ENCODE peak calls at places on chromosomes 5 and 9, in six cellular contexts. V, Z, H, M, C and Q are unnamed samples.

GRCh38 chr5:155049569-155050383 is 36.2 kb downstream of the KIF4B start:
- DNase-seq in V (no peak), Z (no peak), H (no peak), M (no peak), C (no peak), Q (no peak)

GRCh38 chr5:172918421-172919371 is 40.5 kb upstream of the RPL26L1 start:
- DNase-seq in V (no peak), Z (peak), H (no peak), M (no peak), C (peak), Q (no peak)

GRCh38 chr9:120921751-120922181 is 4.8 kb downstream of the TRAF1 start:
- DNase-seq in V (no peak), Z (no peak), H (no peak), M (no peak), C (no peak), Q (no peak)

GRCh38 chr9:114096041-114096511 is 3.0 kb downstream of the KIF12 start:
- DNase-seq in V (no peak), Z (no peak), H (no peak), M (no peak), C (peak), Q (no peak)

GRCh38 chr9:83062011-83062652 is 810 bp downstream of the RASEF start:
- DNase-seq in V (no peak), Z (no peak), H (no peak), M (no peak), C (no peak), Q (no peak)

GRCh38 chr5:6752782-6753181 is 39.5 kb downstream of the TENT4A start:
- DNase-seq in V (no peak), Z (no peak), H (no peak), M (no peak), C (no peak), Q (no peak)

GRCh38 chr5:67289763-67290521 is 93.3 kb upstream of the CD180 start:
- DNase-seq in V (no peak), Z (no peak), H (no peak), M (no peak), C (no peak), Q (no peak)

GRCh38 chr5:160187091-160187490 is 42.2 kb upstream of the FABP6 start:
- DNase-seq in V (no peak), Z (no peak), H (no peak), M (no peak), C (no peak), Q (no peak)

GRCh38 chr5:158354958-158355357 is 496.0 kb upstream of the CLINT1 start:
- DNase-seq in V (no peak), Z (no peak), H (no peak), M (no peak), C (no peak), Q (no peak)

GRCh38 chr9:26163931-26164330 is 485.7 kb upstream of the TUSC1 start:
- DNase-seq in V (no peak), Z (no peak), H (no peak), M (no peak), C (no peak), Q (no peak)

GRCh38 chr5:140146523-140146842 is 20.7 kb downstream of the IGIP start:
- DNase-seq in V (no peak), Z (no peak), H (no peak), M (no peak), C (no peak), Q (no peak)

GRCh38 chr5:33423018-33423630 is 17.6 kb upstream of the TARS1 start:
- DNase-seq in V (no peak), Z (no peak), H (no peak), M (no peak), C (no peak), Q (no peak)

GRCh38 chr5:124371121-124371706 is 375.2 kb downstream of the ZNF608 start:
- DNase-seq in V (no peak), Z (no peak), H (no peak), M (peak), C (no peak), Q (no peak)

GRCh38 chr9:138020795-138021182 is 143.2 kb downstream of the CACNA1B start:
- DNase-seq in V (no peak), Z (no peak), H (no peak), M (no peak), C (no peak), Q (no peak)

GRCh38 chr9:108830292-108830691 is 25.5 kb downstream of the ACTL7B start:
- DNase-seq in V (no peak), Z (no peak), H (no peak), M (no peak), C (no peak), Q (no peak)

GRCh38 chr9:108053555-108054061 is 564.0 kb upstream of the KLF4 start:
- DNase-seq in V (no peak), Z (no peak), H (peak), M (peak), C (no peak), Q (no peak)

GRCh38 chr9:5708414-5708813 is 79.5 kb downstream of the RIC1 start:
- DNase-seq in V (no peak), Z (no peak), H (no peak), M (no peak), C (no peak), Q (no peak)

GRCh38 chr5:44001675-44002380 is 387.4 kb downstream of the FGF10 start:
- DNase-seq in V (no peak), Z (no peak), H (no peak), M (no peak), C (no peak), Q (no peak)

GRCh38 chr5:8445139-8445538 is 576.2 kb downstream of the MTRR start:
- DNase-seq in V (no peak), Z (no peak), H (no peak), M (no peak), C (no peak), Q (no peak)

GRCh38 chr5:102778478-102778877 is 23.4 kb downstream of the PAM start:
- DNase-seq in V (no peak), Z (no peak), H (no peak), M (no peak), C (peak), Q (no peak)

GRCh38 chr9:109781541-109782197 is 1.7 kb downstream of the PALM2AKAP2 start:
- DNase-seq in V (no peak), Z (no peak), H (no peak), M (no peak), C (no peak), Q (no peak)

GRCh38 chr5:61450880-61451279 is 118.8 kb downstream of the ZSWIM6 start:
- DNase-seq in V (no peak), Z (no peak), H (no peak), M (no peak), C (no peak), Q (no peak)

GRCh38 chr9:127181595-127182190 is 59.3 kb upstream of the ANGPTL2 start:
- DNase-seq in V (no peak), Z (no peak), H (no peak), M (peak), C (no peak), Q (no peak)

GRCh38 chr9:136280535-136281315 is 23.2 kb downstream of the CCDC187 start:
- DNase-seq in V (no peak), Z (no peak), H (no peak), M (no peak), C (no peak), Q (no peak)

GRCh38 chr5:66595877-66596790 is at the start of gene MAST4:
- DNase-seq in V (peak), Z (peak), H (peak), M (peak), C (peak), Q (peak)

GRCh38 chr9:77975023-77975422 is 56.6 kb downstream of the GNAQ start:
- DNase-seq in V (no peak), Z (no peak), H (no peak), M (no peak), C (no peak), Q (no peak)

GRCh38 chr5:139642891-139643871 is 5.0 kb upstream of the CXXC5 start:
- DNase-seq in V (no peak), Z (no peak), H (no peak), M (peak), C (no peak), Q (no peak)

GRCh38 chr5:98997000-98997399 is 68.2 kb upstream of the CHD1 start:
- DNase-seq in V (no peak), Z (no peak), H (no peak), M (no peak), C (no peak), Q (no peak)

GRCh38 chr9:134329886-134330285 is 3.6 kb downstream of the RXRA start:
- DNase-seq in V (no peak), Z (no peak), H (no peak), M (no peak), C (no peak), Q (no peak)

GRCh38 chr5:100803391-100803790 is 99.7 kb downstream of the ST8SIA4 start:
- DNase-seq in V (no peak), Z (no peak), H (no peak), M (no peak), C (no peak), Q (no peak)

GRCh38 chr5:79284852-79285251 is 48.9 kb downstream of the JMY start:
- DNase-seq in V (no peak), Z (no peak), H (no peak), M (no peak), C (no peak), Q (no peak)

GRCh38 chr9:137493163-137494103 is 34.3 kb upstream of the NSMF start:
- DNase-seq in V (no peak), Z (no peak), H (no peak), M (peak), C (peak), Q (no peak)